ENCODE peak calls at places on chromosomes 16 and 17, in eight cellular contexts. One of them, this sample, is unnamed.

GRCh38 chr17:48211787-48212186 is 104.2 kb downstream of the SNX11 start:
- DNase-seq in neural progenitor cell: no peak
- DNase-seq in AG04450: no peak
- DNase-seq in tibial nerve: no peak
- DNase-seq in WERI-Rb-1: no peak
- DNase-seq in mucosa of descending colon: no peak
- DNase-seq in spleen: no peak
- DNase-seq in fibroblast of the aortic adventitia: no peak
- DNase-seq in this sample: no peak

GRCh38 chr16:2586241-2586640 is 48.4 kb downstream of the PDPK1 start:
- DNase-seq in neural progenitor cell: peak
- DNase-seq in AG04450: no peak
- DNase-seq in tibial nerve: no peak
- DNase-seq in WERI-Rb-1: no peak
- DNase-seq in mucosa of descending colon: peak
- DNase-seq in spleen: peak
- DNase-seq in fibroblast of the aortic adventitia: no peak
- DNase-seq in this sample: no peak

GRCh38 chr17:57174591-57174990 is 81.7 kb upstream of the MSI2 start:
- DNase-seq in neural progenitor cell: no peak
- DNase-seq in AG04450: no peak
- DNase-seq in tibial nerve: no peak
- DNase-seq in WERI-Rb-1: no peak
- DNase-seq in mucosa of descending colon: no peak
- DNase-seq in spleen: no peak
- DNase-seq in fibroblast of the aortic adventitia: no peak
- DNase-seq in this sample: no peak

GRCh38 chr17:33072421-33073175 is 81.0 kb downstream of the SPACA3 start:
- DNase-seq in neural progenitor cell: no peak
- DNase-seq in AG04450: no peak
- DNase-seq in tibial nerve: no peak
- DNase-seq in WERI-Rb-1: no peak
- DNase-seq in mucosa of descending colon: no peak
- DNase-seq in spleen: no peak
- DNase-seq in fibroblast of the aortic adventitia: no peak
- DNase-seq in this sample: peak

GRCh38 chr17:62700964-62701705 is 73.7 kb downstream of the MRC2 start:
- DNase-seq in neural progenitor cell: no peak
- DNase-seq in AG04450: no peak
- DNase-seq in tibial nerve: no peak
- DNase-seq in WERI-Rb-1: no peak
- DNase-seq in mucosa of descending colon: no peak
- DNase-seq in spleen: peak
- DNase-seq in fibroblast of the aortic adventitia: no peak
- DNase-seq in this sample: no peak

GRCh38 chr16:80751167-80751566 is 53.2 kb downstream of the CDYL2 start:
- DNase-seq in neural progenitor cell: peak
- DNase-seq in AG04450: peak
- DNase-seq in tibial nerve: no peak
- DNase-seq in WERI-Rb-1: no peak
- DNase-seq in mucosa of descending colon: no peak
- DNase-seq in spleen: no peak
- DNase-seq in fibroblast of the aortic adventitia: peak
- DNase-seq in this sample: no peak

GRCh38 chr17:12856451-12856850 is 67.2 kb downstream of the ARHGAP44 start:
- DNase-seq in neural progenitor cell: no peak
- DNase-seq in AG04450: no peak
- DNase-seq in tibial nerve: no peak
- DNase-seq in WERI-Rb-1: no peak
- DNase-seq in mucosa of descending colon: no peak
- DNase-seq in spleen: no peak
- DNase-seq in fibroblast of the aortic adventitia: no peak
- DNase-seq in this sample: no peak

GRCh38 chr16:48409839-48410610 is 24.8 kb upstream of the SIAH1 start:
- DNase-seq in neural progenitor cell: no peak
- DNase-seq in AG04450: peak
- DNase-seq in tibial nerve: no peak
- DNase-seq in WERI-Rb-1: no peak
- DNase-seq in mucosa of descending colon: peak
- DNase-seq in spleen: no peak
- DNase-seq in fibroblast of the aortic adventitia: peak
- DNase-seq in this sample: no peak

GRCh38 chr16:50942143-50942542 is 200.3 kb downstream of the CYLD start:
- DNase-seq in neural progenitor cell: no peak
- DNase-seq in AG04450: no peak
- DNase-seq in tibial nerve: no peak
- DNase-seq in WERI-Rb-1: no peak
- DNase-seq in mucosa of descending colon: no peak
- DNase-seq in spleen: no peak
- DNase-seq in fibroblast of the aortic adventitia: no peak
- DNase-seq in this sample: no peak

GRCh38 chr16:17416461-17417221 is 54.1 kb downstream of the XYLT1 start:
- DNase-seq in neural progenitor cell: no peak
- DNase-seq in AG04450: no peak
- DNase-seq in tibial nerve: no peak
- DNase-seq in WERI-Rb-1: no peak
- DNase-seq in mucosa of descending colon: peak
- DNase-seq in spleen: peak
- DNase-seq in fibroblast of the aortic adventitia: no peak
- DNase-seq in this sample: no peak

GRCh38 chr17:12312692-12313091 is 292.0 kb downstream of the MAP2K4 start:
- DNase-seq in neural progenitor cell: no peak
- DNase-seq in AG04450: no peak
- DNase-seq in tibial nerve: no peak
- DNase-seq in WERI-Rb-1: no peak
- DNase-seq in mucosa of descending colon: no peak
- DNase-seq in spleen: no peak
- DNase-seq in fibroblast of the aortic adventitia: no peak
- DNase-seq in this sample: no peak

GRCh38 chr16:23317266-23317661 is 15.2 kb downstream of the SCNN1B start:
- DNase-seq in neural progenitor cell: no peak
- DNase-seq in AG04450: no peak
- DNase-seq in tibial nerve: no peak
- DNase-seq in WERI-Rb-1: no peak
- DNase-seq in mucosa of descending colon: peak
- DNase-seq in spleen: no peak
- DNase-seq in fibroblast of the aortic adventitia: no peak
- DNase-seq in this sample: no peak

GRCh38 chr16:23318639-23319038 is 16.5 kb downstream of the SCNN1B start:
- DNase-seq in neural progenitor cell: no peak
- DNase-seq in AG04450: no peak
- DNase-seq in tibial nerve: no peak
- DNase-seq in WERI-Rb-1: no peak
- DNase-seq in mucosa of descending colon: no peak
- DNase-seq in spleen: no peak
- DNase-seq in fibroblast of the aortic adventitia: no peak
- DNase-seq in this sample: no peak

GRCh38 chr16:23317751-23318150 is 15.6 kb downstream of the SCNN1B start:
- DNase-seq in neural progenitor cell: no peak
- DNase-seq in AG04450: no peak
- DNase-seq in tibial nerve: no peak
- DNase-seq in WERI-Rb-1: no peak
- DNase-seq in mucosa of descending colon: no peak
- DNase-seq in spleen: no peak
- DNase-seq in fibroblast of the aortic adventitia: no peak
- DNase-seq in this sample: no peak

GRCh38 chr16:23316634-23317265 is 14.6 kb downstream of the SCNN1B start:
- DNase-seq in neural progenitor cell: no peak
- DNase-seq in AG04450: no peak
- DNase-seq in tibial nerve: no peak
- DNase-seq in WERI-Rb-1: no peak
- DNase-seq in mucosa of descending colon: no peak
- DNase-seq in spleen: no peak
- DNase-seq in fibroblast of the aortic adventitia: no peak
- DNase-seq in this sample: no peak

GRCh38 chr16:23316232-23316631 is 14.1 kb downstream of the SCNN1B start:
- DNase-seq in neural progenitor cell: no peak
- DNase-seq in AG04450: no peak
- DNase-seq in tibial nerve: no peak
- DNase-seq in WERI-Rb-1: no peak
- DNase-seq in mucosa of descending colon: no peak
- DNase-seq in spleen: no peak
- DNase-seq in fibroblast of the aortic adventitia: no peak
- DNase-seq in this sample: no peak
- H3K4me3 ChIP-seq in neural progenitor cell: no peak
- H3K4me3 ChIP-seq in AG04450: no peak
- H3K4me3 ChIP-seq in tibial nerve: no peak
- H3K4me3 ChIP-seq in WERI-Rb-1: no peak
- H3K4me3 ChIP-seq in mucosa of descending colon: no peak
- H3K4me3 ChIP-seq in spleen: no peak
- H3K4me3 ChIP-seq in fibroblast of the aortic adventitia: no peak
- H3K4me3 ChIP-seq in this sample: no peak

DNA sequence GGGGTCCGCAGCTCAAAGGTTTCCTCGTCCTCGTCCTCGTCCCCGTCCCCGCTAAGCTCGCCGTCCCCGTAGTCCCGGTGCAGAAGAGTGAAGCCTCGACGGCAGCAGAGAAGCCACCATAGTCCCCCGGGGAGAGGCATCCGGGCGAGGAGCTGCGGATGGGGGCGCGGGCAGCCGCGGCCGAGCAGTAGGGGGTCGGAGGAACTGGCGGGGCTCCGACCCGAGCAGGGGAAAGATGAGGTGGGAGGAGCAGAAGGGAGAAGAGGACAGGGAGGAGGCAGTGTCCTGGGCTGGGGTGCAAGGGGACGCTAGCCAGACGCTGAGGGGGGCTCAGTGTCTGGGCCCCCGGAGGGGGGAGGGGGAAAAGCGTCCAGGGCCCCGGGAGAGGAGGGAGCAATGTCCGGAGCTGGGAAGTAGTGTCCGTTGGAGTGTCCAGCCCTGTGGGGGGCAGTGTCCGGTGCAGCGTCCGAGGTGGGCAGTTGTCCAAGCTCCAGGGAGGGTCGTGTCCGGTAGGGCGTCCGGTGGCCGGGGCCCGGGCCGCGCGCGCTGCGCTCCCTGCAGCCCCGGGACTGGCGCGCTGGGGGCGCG is at the start of gene PLEKHH3:
- DNase-seq in neural progenitor cell: peak
- DNase-seq in AG04450: no peak
- DNase-seq in tibial nerve: no peak
- DNase-seq in WERI-Rb-1: no peak
- DNase-seq in mucosa of descending colon: no peak
- DNase-seq in spleen: peak
- DNase-seq in fibroblast of the aortic adventitia: no peak
- DNase-seq in this sample: no peak
- TF ChIP-seq CTCF in neural progenitor cell: peak
- TF ChIP-seq CTCF in AG04450: peak
- TF ChIP-seq CTCF in tibial nerve: peak
- TF ChIP-seq CTCF in WERI-Rb-1: peak
- TF ChIP-seq CTCF in mucosa of descending colon: no peak
- TF ChIP-seq CTCF in spleen: peak
- TF ChIP-seq CTCF in fibroblast of the aortic adventitia: peak
- TF ChIP-seq CTCF in this sample: peak

GRCh38 chr17:74325376-74325742 is 667 bp upstream of the KIF19 start:
- DNase-seq in neural progenitor cell: no peak
- DNase-seq in AG04450: no peak
- DNase-seq in tibial nerve: no peak
- DNase-seq in WERI-Rb-1: no peak
- DNase-seq in mucosa of descending colon: no peak
- DNase-seq in spleen: no peak
- DNase-seq in fibroblast of the aortic adventitia: no peak
- DNase-seq in this sample: no peak
- H3K4me3 ChIP-seq in neural progenitor cell: peak
- H3K4me3 ChIP-seq in AG04450: no peak
- H3K4me3 ChIP-seq in tibial nerve: peak
- H3K4me3 ChIP-seq in WERI-Rb-1: no peak
- H3K4me3 ChIP-seq in mucosa of descending colon: no peak
- H3K4me3 ChIP-seq in spleen: peak
- H3K4me3 ChIP-seq in fibroblast of the aortic adventitia: no peak
- H3K4me3 ChIP-seq in this sample: no peak

DNA sequence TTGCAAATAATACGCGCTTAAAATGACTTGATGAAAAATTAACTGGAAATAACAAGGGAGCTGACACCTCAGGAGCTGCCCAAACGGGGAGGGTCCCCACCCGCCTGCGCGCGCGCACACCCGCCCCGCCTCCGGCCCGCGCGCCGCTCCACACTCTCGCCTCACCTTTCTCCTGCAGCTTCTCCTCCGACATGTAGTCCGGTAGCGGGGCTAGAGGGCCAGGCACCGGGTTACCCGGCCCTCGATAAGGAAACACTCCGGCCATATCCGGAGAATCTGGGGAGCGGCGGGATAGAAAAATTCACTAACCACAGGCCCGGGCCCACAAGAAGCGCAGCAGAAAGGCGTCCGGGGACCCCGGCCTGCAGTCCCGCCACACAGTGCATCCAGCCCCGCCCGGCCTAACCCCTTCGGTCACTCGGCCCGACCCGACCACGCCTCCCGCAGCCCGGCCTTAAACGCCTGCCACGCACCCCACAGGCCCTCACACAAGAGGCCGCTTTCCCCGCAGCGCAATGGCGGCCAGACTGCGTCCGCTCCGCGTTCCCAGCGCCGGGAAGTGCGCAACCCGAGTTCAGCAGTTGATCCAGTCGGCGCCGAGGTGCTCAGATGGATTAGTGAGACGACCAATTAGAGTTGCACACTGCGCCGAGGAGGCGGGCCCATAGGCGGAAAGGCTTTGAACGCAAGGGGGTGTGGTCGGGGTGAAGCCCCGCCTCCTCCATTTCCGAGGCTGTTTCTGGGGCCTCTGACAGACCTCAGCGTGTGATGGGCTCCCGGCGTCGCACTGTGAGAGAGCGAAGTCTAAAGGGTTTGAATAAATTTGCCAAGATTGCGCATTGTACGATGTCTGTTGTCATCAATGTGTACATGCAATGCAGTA is at the start of gene PRPF8:
- DNase-seq in neural progenitor cell: peak
- DNase-seq in AG04450: peak
- DNase-seq in tibial nerve: peak
- DNase-seq in WERI-Rb-1: peak
- DNase-seq in mucosa of descending colon: peak
- DNase-seq in spleen: peak
- DNase-seq in fibroblast of the aortic adventitia: peak
- DNase-seq in this sample: peak
- TF ChIP-seq CTCF in neural progenitor cell: no peak
- TF ChIP-seq CTCF in AG04450: no peak
- TF ChIP-seq CTCF in tibial nerve: peak
- TF ChIP-seq CTCF in WERI-Rb-1: no peak
- TF ChIP-seq CTCF in mucosa of descending colon: no peak
- TF ChIP-seq CTCF in spleen: peak
- TF ChIP-seq CTCF in fibroblast of the aortic adventitia: peak
- TF ChIP-seq CTCF in this sample: no peak

GRCh38 chr16:56422896-56423441 is 2.4 kb downstream of the AMFR start:
- DNase-seq in neural progenitor cell: peak
- DNase-seq in AG04450: no peak
- DNase-seq in tibial nerve: no peak
- DNase-seq in WERI-Rb-1: no peak
- DNase-seq in mucosa of descending colon: no peak
- DNase-seq in spleen: no peak
- DNase-seq in fibroblast of the aortic adventitia: no peak
- DNase-seq in this sample: no peak
- H3K4me3 ChIP-seq in neural progenitor cell: peak
- H3K4me3 ChIP-seq in AG04450: peak
- H3K4me3 ChIP-seq in tibial nerve: no peak
- H3K4me3 ChIP-seq in WERI-Rb-1: no peak
- H3K4me3 ChIP-seq in mucosa of descending colon: no peak
- H3K4me3 ChIP-seq in spleen: peak
- H3K4me3 ChIP-seq in fibroblast of the aortic adventitia: peak
- H3K4me3 ChIP-seq in this sample: no peak

GRCh38 chr16:61946019-61946418 is 90.2 kb downstream of the CDH8 start:
- DNase-seq in neural progenitor cell: no peak
- DNase-seq in AG04450: no peak
- DNase-seq in tibial nerve: no peak
- DNase-seq in WERI-Rb-1: no peak
- DNase-seq in mucosa of descending colon: no peak
- DNase-seq in spleen: no peak
- DNase-seq in fibroblast of the aortic adventitia: no peak
- DNase-seq in this sample: no peak
- TF ChIP-seq CTCF in neural progenitor cell: peak
- TF ChIP-seq CTCF in AG04450: no peak
- TF ChIP-seq CTCF in tibial nerve: no peak
- TF ChIP-seq CTCF in WERI-Rb-1: no peak
- TF ChIP-seq CTCF in mucosa of descending colon: no peak
- TF ChIP-seq CTCF in spleen: no peak
- TF ChIP-seq CTCF in fibroblast of the aortic adventitia: no peak
- TF ChIP-seq CTCF in this sample: no peak

This sample was measured in kidney epithelial cell.